ENCODE peak calls at places on chromosomes 3 and 15, in five cellular contexts. L, A, H, O and Z are unnamed samples.

GRCh38 chr3:143600762-143601161 is 247.5 kb downstream of the SLC9A9 start:
- DNase-seq in A (no peak), L (no peak), H (no peak), O (no peak), Z (no peak)

GRCh38 chr15:49877117-49877860 is 241.7 kb downstream of the ATP8B4 start:
- DNase-seq in H (no peak), L (no peak), A (no peak), O (peak), Z (no peak)

GRCh38 chr3:190131329-190131728 is 10.6 kb upstream of the P3H2 start:
- DNase-seq in O (peak), A (no peak), H (no peak), L (no peak), Z (no peak)

GRCh38 chr3:110598847-110599490 is 472.6 kb upstream of the NECTIN3 start:
- DNase-seq in H (no peak), A (no peak), O (peak), L (no peak), Z (no peak)

GRCh38 chr3:32821686-32822296 is 4.0 kb downstream of the TRIM71 start:
- DNase-seq in A (no peak), L (no peak), O (no peak), H (no peak), Z (no peak)

GRCh38 chr15:58203537-58203936 is 65.4 kb downstream of the AQP9 start:
- DNase-seq in L (no peak), A (no peak), H (no peak), O (peak), Z (no peak)

GRCh38 chr3:37660782-37661181 is 200.9 kb upstream of the CTDSPL start:
- DNase-seq in A (no peak), H (peak), L (no peak), O (no peak), Z (no peak)

GRCh38 chr15:31465083-31465955 is 138.7 kb downstream of the KLF13 start:
- DNase-seq in O (no peak), H (no peak), L (no peak), A (no peak), Z (no peak)

GRCh38 chr3:194671511-194671899 is 486 bp downstream of the LSG1 start:
- DNase-seq in H (peak), A (peak), L (peak), O (peak), Z (peak)

GRCh38 chr3:184348057-184348382 is 10.6 kb downstream of the FAM131A start:
- DNase-seq in A (no peak), H (no peak), O (no peak), L (no peak), Z (no peak)

GRCh38 chr3:81490541-81491288 is 270.7 kb downstream of the GBE1 start:
- DNase-seq in O (peak), A (peak), L (peak), H (peak), Z (peak)

GRCh38 chr15:58182460-58183163 is 44.4 kb downstream of the AQP9 start:
- DNase-seq in L (peak), A (peak), H (peak), O (peak), Z (no peak)

GRCh38 chr3:197380786-197381185 is 82.4 kb upstream of the DLG1 start:
- DNase-seq in L (no peak), H (no peak), A (no peak), O (no peak), Z (no peak)

GRCh38 chr3:70805044-70805732 is 492.8 kb upstream of the MDFIC2 start:
- DNase-seq in H (no peak), O (peak), A (no peak), L (no peak), Z (no peak)

GRCh38 chr3:76065975-76066374 is 280.6 kb upstream of the ZNF717 start:
- DNase-seq in A (no peak), L (no peak), H (no peak), O (no peak), Z (no peak)

GRCh38 chr3:36298188-36298587 is 82.1 kb upstream of the STAC start:
- DNase-seq in H (no peak), O (no peak), L (no peak), A (no peak), Z (no peak)

GRCh38 chr3:152272771-152273242 is 4.1 kb downstream of the MBNL1 start:
- DNase-seq in H (no peak), L (no peak), O (peak), A (no peak), Z (no peak)

GRCh38 chr15:94231728-94232086 is 346 bp downstream of the MCTP2 start:
- DNase-seq in H (peak), L (no peak), A (no peak), O (no peak), Z (no peak)

GRCh38 chr3:101229681-101230080 is 90.7 kb downstream of the IMPG2 start:
- DNase-seq in O (peak), L (no peak), H (no peak), A (no peak), Z (no peak)

GRCh38 chr3:132020058-132020457 is 14.8 kb downstream of the CPNE4 start:
- DNase-seq in H (no peak), A (no peak), L (no peak), O (no peak), Z (no peak)

GRCh38 chr15:90062023-90062728 is 40.1 kb downstream of the IDH2 start:
- DNase-seq in L (peak), O (peak), H (peak), A (peak), Z (no peak)

GRCh38 chr3:49910409-49911123 is 6.9 kb upstream of the MST1R start:
- DNase-seq in L (no peak), A (no peak), H (no peak), O (no peak), Z (no peak)

GRCh38 chr3:49132437-49133225 is at the start of gene LAMB2:
- DNase-seq in O (peak), L (no peak), H (no peak), A (no peak), Z (no peak)

GRCh38 chr3:124168271-124168670 is 176.3 kb upstream of the ROPN1 start:
- DNase-seq in L (no peak), A (no peak), O (peak), H (no peak), Z (no peak)

GRCh38 chr15:28995193-28995592 is 109.4 kb downstream of the APBA2 start:
- DNase-seq in H (no peak), O (no peak), A (no peak), L (no peak), Z (no peak)

GRCh38 chr3:11584570-11584969 is 59.1 kb downstream of the VGLL4 start:
- DNase-seq in L (no peak), A (no peak), O (no peak), H (no peak), Z (no peak)

GRCh38 chr3:136790786-136791185 is 28.1 kb upstream of the SLC35G2 start:
- DNase-seq in H (no peak), A (no peak), L (no peak), O (no peak), Z (no peak)

GRCh38 chr3:180804871-180805430 is 107.5 kb upstream of the FXR1 start:
- DNase-seq in A (no peak), L (no peak), H (peak), O (peak), Z (no peak)